ENCODE peak calls at places on chromosomes 4 and X, in seven cellular contexts. One of them, this sample, is unnamed.

GRCh38 chr4:51843309-51844156 is 580 bp downstream of the DCUN1D4 start:
- DNase-seq in H1: no peak
- DNase-seq in H9: no peak
- DNase-seq in neuronal stem cell: no peak
- DNase-seq in trophoblast cell: peak; percentile 31
- DNase-seq in IMR-90: peak; percentile 56
- DNase-seq in mesendoderm: peak; percentile 73
- DNase-seq in this sample: peak; percentile 79

GRCh38 chr4:112296949-112297483 is at the start of gene ALPK1:
- DNase-seq in trophoblast cell: peak; percentile 88
- DNase-seq in IMR-90: peak; percentile 94
- DNase-seq in H1: no peak
- DNase-seq in H9: no peak
- DNase-seq in mesendoderm: no peak
- DNase-seq in neuronal stem cell: no peak
- DNase-seq in this sample: peak; percentile 92

GRCh38 chrX:42237956-42238355 is 314.6 kb upstream of the CASK start:
- DNase-seq in neuronal stem cell: no peak
- DNase-seq in IMR-90: peak; percentile 13
- DNase-seq in mesendoderm: no peak
- DNase-seq in trophoblast cell: no peak
- DNase-seq in H9: no peak
- DNase-seq in H1: no peak
- DNase-seq in this sample: peak; percentile 53

GRCh38 chr4:56674984-56675383 is 6.1 kb downstream of the HOPX start:
- DNase-seq in neuronal stem cell: no peak
- DNase-seq in H1: no peak
- DNase-seq in mesendoderm: no peak
- DNase-seq in trophoblast cell: no peak
- DNase-seq in H9: no peak
- DNase-seq in IMR-90: no peak
- DNase-seq in this sample: no peak

GRCh38 chr4:48960988-48961635 is 25.0 kb upstream of the CWH43 start:
- DNase-seq in neuronal stem cell: no peak
- DNase-seq in IMR-90: no peak
- DNase-seq in H9: no peak
- DNase-seq in trophoblast cell: no peak
- DNase-seq in H1: no peak
- DNase-seq in mesendoderm: no peak
- DNase-seq in this sample: no peak

GRCh38 chr4:138939960-138940359 is 75.6 kb upstream of the NOCT start:
- DNase-seq in neuronal stem cell: no peak
- DNase-seq in H1: no peak
- DNase-seq in trophoblast cell: peak; percentile 90
- DNase-seq in H9: no peak
- DNase-seq in mesendoderm: no peak
- DNase-seq in IMR-90: no peak
- DNase-seq in this sample: no peak

GRCh38 chr4:15373363-15373762 is 54.5 kb upstream of the C1QTNF7 start:
- DNase-seq in neuronal stem cell: no peak
- DNase-seq in H1: no peak
- DNase-seq in H9: no peak
- DNase-seq in IMR-90: peak; percentile 23
- DNase-seq in mesendoderm: no peak
- DNase-seq in trophoblast cell: peak; percentile 68
- DNase-seq in this sample: no peak

GRCh38 chrX:38262715-38263620 is 42.3 kb upstream of the SRPX start:
- DNase-seq in H9: no peak
- DNase-seq in IMR-90: peak; percentile 72
- DNase-seq in trophoblast cell: peak; percentile 58
- DNase-seq in mesendoderm: no peak
- DNase-seq in H1: no peak
- DNase-seq in neuronal stem cell: no peak
- DNase-seq in this sample: peak; percentile 56

GRCh38 chr4:23207059-23207458 is 514.3 kb downstream of the GBA3 start:
- DNase-seq in trophoblast cell: no peak
- DNase-seq in IMR-90: no peak
- DNase-seq in mesendoderm: no peak
- DNase-seq in H1: no peak
- DNase-seq in neuronal stem cell: no peak
- DNase-seq in H9: no peak
- DNase-seq in this sample: no peak

GRCh38 chr4:1377606-1378261 is 28.5 kb downstream of the NKX1-1 start:
- DNase-seq in neuronal stem cell: no peak
- DNase-seq in IMR-90: no peak
- DNase-seq in trophoblast cell: no peak
- DNase-seq in mesendoderm: no peak
- DNase-seq in H9: no peak
- DNase-seq in H1: no peak
- DNase-seq in this sample: no peak

GRCh38 chrX:46686003-46686645 is 72.8 kb downstream of the SLC9A7 start:
- DNase-seq in trophoblast cell: peak; percentile 61
- DNase-seq in H1: no peak
- DNase-seq in mesendoderm: peak; percentile 38
- DNase-seq in IMR-90: peak; percentile 41
- DNase-seq in H9: peak; percentile 32
- DNase-seq in neuronal stem cell: peak; percentile 32
- DNase-seq in this sample: peak; percentile 40

GRCh38 chrX:118594697-118595420 is 99.2 kb downstream of the DOCK11 start:
- DNase-seq in neuronal stem cell: no peak
- DNase-seq in IMR-90: no peak
- DNase-seq in H1: no peak
- DNase-seq in trophoblast cell: no peak
- DNase-seq in mesendoderm: no peak
- DNase-seq in H9: no peak
- DNase-seq in this sample: no peak

GRCh38 chrX:107025538-107025937 is 25.5 kb upstream of the MORC4 start:
- DNase-seq in IMR-90: peak; percentile 24
- DNase-seq in neuronal stem cell: peak; percentile 12
- DNase-seq in mesendoderm: peak; percentile 36
- DNase-seq in trophoblast cell: peak; percentile 54
- DNase-seq in H9: no peak
- DNase-seq in H1: no peak
- DNase-seq in this sample: peak; percentile 33

GRCh38 chr4:159552979-159553768 is 450.3 kb downstream of the RAPGEF2 start:
- DNase-seq in trophoblast cell: no peak
- DNase-seq in H1: no peak
- DNase-seq in H9: no peak
- DNase-seq in IMR-90: no peak
- DNase-seq in mesendoderm: no peak
- DNase-seq in neuronal stem cell: no peak
- DNase-seq in this sample: no peak

GRCh38 chrX:45324941-45325340 is 124.3 kb upstream of the DIPK2B start:
- DNase-seq in mesendoderm: no peak
- DNase-seq in neuronal stem cell: no peak
- DNase-seq in IMR-90: peak; percentile 52
- DNase-seq in H9: no peak
- DNase-seq in trophoblast cell: no peak
- DNase-seq in H1: no peak
- DNase-seq in this sample: peak; percentile 43

GRCh38 chr4:24794916-24795665 is at the start of gene SOD3:
- DNase-seq in H9: peak; percentile 93
- DNase-seq in trophoblast cell: peak; percentile 87
- DNase-seq in neuronal stem cell: peak; percentile 48
- DNase-seq in mesendoderm: peak; percentile 91
- DNase-seq in H1: peak; percentile 53
- DNase-seq in IMR-90: peak; percentile 86
- DNase-seq in this sample: peak; percentile 69

GRCh38 chr4:6319530-6320150 is 50.0 kb downstream of the WFS1 start:
- DNase-seq in neuronal stem cell: no peak
- DNase-seq in IMR-90: no peak
- DNase-seq in mesendoderm: no peak
- DNase-seq in H1: no peak
- DNase-seq in H9: no peak
- DNase-seq in trophoblast cell: no peak
- DNase-seq in this sample: no peak

GRCh38 chr4:40038972-40039371 is 17.7 kb upstream of the N4BP2 start:
- DNase-seq in H9: no peak
- DNase-seq in mesendoderm: no peak
- DNase-seq in trophoblast cell: no peak
- DNase-seq in H1: no peak
- DNase-seq in neuronal stem cell: no peak
- DNase-seq in IMR-90: peak; percentile 50
- DNase-seq in this sample: no peak

GRCh38 chrX:45360571-45360970 is 159.9 kb upstream of the DIPK2B start:
- DNase-seq in H1: no peak
- DNase-seq in mesendoderm: no peak
- DNase-seq in IMR-90: no peak
- DNase-seq in neuronal stem cell: no peak
- DNase-seq in trophoblast cell: no peak
- DNase-seq in H9: no peak
- DNase-seq in this sample: no peak

GRCh38 chr4:32128549-32128948 is 1408.4 kb downstream of the PCDH7 start:
- DNase-seq in mesendoderm: no peak
- DNase-seq in H1: no peak
- DNase-seq in H9: no peak
- DNase-seq in trophoblast cell: no peak
- DNase-seq in IMR-90: no peak
- DNase-seq in neuronal stem cell: no peak
- DNase-seq in this sample: no peak
- H3K23ac ChIP-seq in mesendoderm: no peak overlapping the region
- H3K23ac ChIP-seq in H1: no peak overlapping the region
- H3K23ac ChIP-seq in H9: no peak overlapping the region
- H3K23ac ChIP-seq in trophoblast cell: no peak overlapping the region
- H3K23ac ChIP-seq in IMR-90: no peak overlapping the region
- H3K23ac ChIP-seq in neuronal stem cell: no peak overlapping the region
- H3K23ac ChIP-seq in this sample: no peak overlapping the region

GRCh38 chr4:79319975-79320374 is 5.9 kb downstream of the NAA11 start:
- DNase-seq in mesendoderm: no peak
- DNase-seq in neuronal stem cell: no peak
- DNase-seq in H1: no peak
- DNase-seq in H9: no peak
- DNase-seq in IMR-90: no peak
- DNase-seq in trophoblast cell: peak; percentile 95
- DNase-seq in this sample: no peak

GRCh38 chr4:79317711-79318110 is 8.2 kb downstream of the NAA11 start:
- DNase-seq in H9: no peak
- DNase-seq in H1: no peak
- DNase-seq in IMR-90: no peak
- DNase-seq in neuronal stem cell: no peak
- DNase-seq in mesendoderm: no peak
- DNase-seq in trophoblast cell: no peak
- DNase-seq in this sample: no peak
- H3K23ac ChIP-seq in H9: no peak overlapping the region
- H3K23ac ChIP-seq in H1: no peak overlapping the region
- H3K23ac ChIP-seq in IMR-90: no peak overlapping the region
- H3K23ac ChIP-seq in neuronal stem cell: no peak overlapping the region
- H3K23ac ChIP-seq in mesendoderm: no peak overlapping the region
- H3K23ac ChIP-seq in trophoblast cell: no peak overlapping the region
- H3K23ac ChIP-seq in this sample: no peak overlapping the region

DNA sequence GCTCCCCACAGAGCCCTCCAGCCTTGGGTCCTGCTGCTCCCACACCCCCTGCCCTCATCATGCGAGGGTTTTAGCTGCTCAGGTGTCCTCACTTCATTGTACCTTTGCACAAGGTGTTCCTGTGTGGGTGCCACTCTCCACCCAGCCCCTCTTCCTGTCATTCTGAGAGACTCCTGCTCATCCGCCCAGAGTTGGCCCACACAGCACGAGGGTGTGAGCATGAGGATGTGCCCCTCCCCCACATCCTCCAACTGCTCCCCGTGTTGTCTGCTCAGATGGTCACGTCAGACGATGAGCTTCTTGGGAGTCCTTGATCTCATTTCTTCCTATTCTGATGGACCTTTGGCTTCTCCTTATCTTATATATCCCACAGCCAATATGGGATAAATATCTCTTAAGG is 53.2 kb downstream of the HTT-AS start:
- DNase-seq in IMR-90: no peak
- DNase-seq in H9: no peak
- DNase-seq in trophoblast cell: no peak
- DNase-seq in neuronal stem cell: no peak
- DNase-seq in mesendoderm: no peak
- DNase-seq in H1: no peak
- DNase-seq in this sample: no peak
- H3K23ac ChIP-seq in IMR-90: no peak overlapping the region
- H3K23ac ChIP-seq in H9: no peak overlapping the region
- H3K23ac ChIP-seq in trophoblast cell: no peak overlapping the region
- H3K23ac ChIP-seq in neuronal stem cell: peak overlapping the region; percentile 68
- H3K23ac ChIP-seq in mesendoderm: no peak overlapping the region
- H3K23ac ChIP-seq in H1: no peak overlapping the region
- H3K23ac ChIP-seq in this sample: peak overlapping the region; percentile 53

GRCh38 chrX:134911348-134911747 is 79.4 kb upstream of the SMIM10 start:
- DNase-seq in IMR-90: no peak
- DNase-seq in trophoblast cell: no peak
- DNase-seq in neuronal stem cell: no peak
- DNase-seq in H1: no peak
- DNase-seq in H9: no peak
- DNase-seq in mesendoderm: no peak
- DNase-seq in this sample: no peak
- H3K23ac ChIP-seq in IMR-90: no peak overlapping the region
- H3K23ac ChIP-seq in trophoblast cell: no peak overlapping the region
- H3K23ac ChIP-seq in neuronal stem cell: no peak overlapping the region
- H3K23ac ChIP-seq in H1: no peak overlapping the region
- H3K23ac ChIP-seq in H9: no peak overlapping the region
- H3K23ac ChIP-seq in mesendoderm: no peak overlapping the region
- H3K23ac ChIP-seq in this sample: no peak overlapping the region

This sample was measured in mesenchymal stem cell.